ENCODE peak calls at places on chromosome 19, in eight cellular contexts. S is cardiac muscle cell; P is HCT116; U is astrocyte; N is A549; Q is lower lobe of right lung; B is ascending aorta; E is CD4-positive, alpha-beta T cell. G is an unnamed sample. For H3K9me3, the result is how much of the 10 kb centered on the place peaks cover.

GRCh38 chr19:45640849-45641273 is 1.7 kb upstream of the EML2 start:
- DNase-seq in B (no peak), N (no peak), P (peak), Q (peak), U (no peak), E (no peak), S (no peak), G (peak)

GRCh38 chr19:29845576-29846176 is 33.9 kb downstream of the CCNE1 start:
- DNase-seq in Q (no peak), P (no peak), E (peak), U (peak), B (no peak), S (peak), N (peak), G (peak)

GRCh38 chr19:8310342-8311055 is 2.3 kb upstream of the CD320 start:
- DNase-seq in S (no peak), E (no peak), N (no peak), P (no peak), U (no peak), Q (peak), B (no peak), G (peak)

GRCh38 chr19:41114132-41114531 is at the start of gene CYP2F1:
- DNase-seq in E (no peak), B (no peak), S (no peak), Q (no peak), P (no peak), U (no peak), N (no peak), G (no peak)

GRCh38 chr19:14425696-14426138 is 6.6 kb upstream of the DDX39A start:
- DNase-seq in P (no peak), S (peak), E (no peak), B (no peak), U (peak), Q (no peak), N (no peak), G (no peak)

GRCh38 chr19:2495651-2496316 is 19.9 kb downstream of the GADD45B start:
- DNase-seq in E (no peak), B (no peak), Q (no peak), P (no peak), U (no peak), N (no peak), S (peak), G (peak)

GRCh38 chr19:55549500-55550320 is 4.4 kb upstream of the SBK3 start:
- DNase-seq in U (peak), N (peak), E (no peak), P (peak), S (peak), Q (no peak), B (no peak), G (no peak)

GRCh38 chr19:30968841-30969399 is 380.3 kb downstream of the TSHZ3 start:
- DNase-seq in U (no peak), P (no peak), E (no peak), N (no peak), Q (no peak), S (no peak), B (no peak), G (no peak)

GRCh38 chr19:17332677-17333581 is 1.7 kb downstream of the ANO8 start:
- DNase-seq in S (peak), N (peak), B (no peak), Q (no peak), P (peak), U (peak), E (peak), G (peak)

GRCh38 chr19:44596428-44597130 is 16.8 kb upstream of the IGSF23 start:
- DNase-seq in S (no peak), N (peak), E (no peak), B (no peak), Q (no peak), P (no peak), U (no peak), G (no peak)

GRCh38 chr19:15863272-15863671 is 34.6 kb downstream of the CYP4F2 start:
- DNase-seq in B (no peak), P (peak), E (no peak), S (no peak), Q (no peak), N (no peak), U (no peak), G (no peak)

GRCh38 chr19:16067205-16067938 is 8.9 kb upstream of the TPM4 start:
- DNase-seq in U (peak), B (peak), E (no peak), N (no peak), P (peak), Q (peak), S (peak), G (peak)

GRCh38 chr19:44867578-44867977 is 21.5 kb downstream of the NECTIN2 start:
- DNase-seq in U (no peak), N (no peak), B (no peak), Q (no peak), E (no peak), P (no peak), S (no peak), G (no peak)

GRCh38 chr19:46916971-46917370 is 56.2 kb downstream of the ARHGAP35 start:
- DNase-seq in U (no peak), P (no peak), S (no peak), B (no peak), N (no peak), Q (no peak), E (no peak), G (no peak)

GRCh38 chr19:17037966-17038500 is 11.4 kb upstream of the CPAMD8 start:
- DNase-seq in P (no peak), E (no peak), U (no peak), S (no peak), B (no peak), N (no peak), Q (no peak), G (no peak)

GRCh38 chr19:1039646-1040475 is at the start of gene ABCA7:
- DNase-seq in U (peak), B (peak), N (peak), P (peak), Q (peak), S (peak), E (peak), G (peak)
- TF ChIP-seq CTCF in U (no peak), B (no peak), N (no peak), P (no peak), Q (no peak), S (no peak), E (no peak), G (no peak)

DNA sequence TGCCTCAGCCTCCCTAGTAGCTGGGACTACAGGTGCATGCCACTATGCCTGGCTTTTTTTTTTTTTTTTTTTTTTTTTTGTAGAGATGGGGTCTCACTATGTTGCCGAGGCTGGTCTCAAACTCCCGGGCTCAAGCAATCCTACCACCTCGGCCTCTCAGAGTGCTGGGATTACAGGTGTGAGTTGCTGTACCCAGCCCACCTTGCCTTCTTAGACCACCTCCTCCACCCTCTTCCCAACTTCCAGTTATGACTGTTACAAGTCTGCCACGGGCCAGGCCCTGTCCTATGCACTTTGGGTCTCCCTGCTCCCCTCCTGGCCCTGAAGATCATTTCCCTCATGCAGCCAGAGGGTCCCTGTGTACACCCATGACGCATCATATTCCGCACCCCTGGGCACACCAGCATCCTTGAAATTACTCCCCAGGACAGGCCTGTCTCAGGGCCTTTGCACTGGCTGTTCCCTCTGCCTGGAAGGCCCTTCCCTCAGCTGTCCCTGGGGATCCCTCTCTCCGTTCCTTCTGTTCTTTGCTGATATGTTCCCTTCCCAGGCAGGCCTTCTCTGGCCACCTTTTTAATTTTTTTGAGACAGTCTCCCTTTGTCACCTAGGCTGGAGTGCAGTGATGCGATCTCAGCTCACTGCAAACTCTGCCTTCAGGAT is 3.0 kb downstream of the LGALS4 start:
- DNase-seq in N (no peak), P (no peak), Q (no peak), B (no peak), E (no peak), S (no peak), U (no peak), G (no peak)
- H3K27ac ChIP-seq in N (no peak), P (no peak), Q (no peak), B (no peak), E (no peak), S (no peak), U (no peak), G (no peak)

DNA sequence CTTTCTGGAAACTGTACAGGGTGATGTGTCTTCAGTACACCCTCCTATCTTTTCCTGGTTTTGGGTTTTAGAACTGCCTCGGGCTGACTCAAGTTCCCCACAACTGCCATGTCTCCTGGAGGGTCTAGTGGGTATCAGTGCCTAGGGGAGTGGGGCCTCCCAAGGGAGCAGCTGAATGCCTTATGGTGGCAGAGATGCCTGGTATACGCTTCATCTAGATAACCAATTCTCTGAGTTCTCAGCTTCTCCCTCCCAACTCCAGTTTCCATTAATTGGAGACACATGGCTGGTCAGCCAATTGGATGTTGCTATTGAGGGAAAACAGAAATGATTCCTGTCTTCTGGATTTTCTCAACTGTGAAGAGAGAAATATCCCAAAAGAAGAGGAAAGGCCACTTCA is 12.8 kb downstream of the ZNF439 start:
- DNase-seq in P (no peak), N (no peak), S (no peak), E (no peak), B (no peak), Q (no peak), U (no peak), G (no peak)
- H3K9me3 ChIP-seq in P (under half), N (under half), S (under half), E (half or more), B (half or more), Q (under half), U (under half), G (under half)

GRCh38 chr19:33627526-33627925 is 5.8 kb downstream of the CHST8 start:
- DNase-seq in U (no peak), E (no peak), P (no peak), N (no peak), S (no peak), B (no peak), Q (no peak), G (no peak)

GRCh38 chr19:33630880-33631627 is 9.3 kb downstream of the CHST8 start:
- DNase-seq in B (no peak), S (no peak), E (no peak), U (no peak), N (no peak), P (no peak), Q (no peak), G (no peak)

GRCh38 chr19:33627962-33628839 is 6.4 kb downstream of the CHST8 start:
- DNase-seq in B (no peak), N (no peak), Q (no peak), S (no peak), U (no peak), E (no peak), P (no peak), G (no peak)

GRCh38 chr19:33629826-33630375 is 8.1 kb downstream of the CHST8 start:
- DNase-seq in S (no peak), Q (no peak), P (no peak), N (no peak), U (no peak), E (no peak), B (no peak), G (no peak)

DNA sequence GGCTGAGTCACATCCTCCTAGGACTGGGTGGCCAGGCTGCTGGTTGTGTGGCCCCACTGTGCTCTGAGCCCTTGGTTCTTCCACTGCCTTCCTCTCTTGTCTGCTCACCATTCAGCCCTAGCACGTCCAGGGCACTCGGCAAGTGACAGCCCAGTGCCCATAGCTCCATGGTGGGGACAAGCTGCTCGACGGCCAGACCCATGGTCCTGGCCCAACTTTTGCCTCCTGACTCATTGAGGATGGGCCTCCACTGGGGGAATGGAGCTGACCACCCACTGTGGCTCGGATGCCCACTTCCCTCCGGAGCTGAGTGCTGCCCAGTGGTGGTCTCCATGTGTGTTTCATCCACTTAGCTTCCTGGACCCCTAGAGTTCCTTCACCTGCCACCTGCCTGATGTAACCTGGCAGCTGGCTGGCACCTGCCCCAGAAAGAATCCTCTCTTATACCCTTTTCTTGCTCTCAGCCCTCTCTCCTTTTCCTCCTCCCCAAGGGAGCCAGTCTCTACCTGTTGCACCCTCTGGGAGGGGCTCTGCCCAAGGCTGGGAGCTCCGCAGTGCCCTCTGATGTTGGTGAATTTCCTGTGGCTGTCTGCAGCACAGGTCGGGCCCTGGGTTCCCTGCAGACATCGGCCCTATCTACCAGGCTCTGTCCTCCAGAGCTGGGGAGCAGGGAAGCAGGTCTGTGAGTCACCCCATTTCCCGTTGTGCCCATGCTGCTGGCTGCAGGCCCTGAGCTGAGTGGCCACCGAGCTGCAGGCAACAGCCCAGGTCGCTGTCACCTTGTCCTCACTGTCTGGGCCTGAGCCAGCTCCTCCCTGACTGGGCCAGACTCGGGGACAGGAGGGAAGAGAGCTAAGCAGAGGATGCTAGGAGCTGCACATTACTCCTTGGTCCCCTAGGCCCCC is 7.4 kb downstream of the CHST8 start:
- DNase-seq in N (no peak), S (no peak), Q (no peak), B (no peak), E (no peak), U (no peak), P (no peak), G (no peak)
- TF ChIP-seq CTCF in N (no peak), S (no peak), Q (no peak), B (no peak), E (no peak), U (no peak), P (no peak), G (no peak)

GRCh38 chr19:38733493-38734175 is 10.6 kb downstream of the CAPN12 start:
- DNase-seq in S (no peak), E (no peak), P (no peak), U (no peak), N (peak), Q (peak), B (no peak), G (peak)

GRCh38 chr19:38735257-38735686 is 9.0 kb downstream of the CAPN12 start:
- DNase-seq in P (no peak), S (no peak), B (no peak), N (peak), Q (peak), E (no peak), U (no peak), G (peak)

GRCh38 chr19:38733241-38733492 is 11.1 kb downstream of the CAPN12 start:
- DNase-seq in U (no peak), Q (no peak), B (no peak), S (no peak), E (no peak), N (no peak), P (no peak), G (no peak)

GRCh38 chr19:38734426-38735256 is 9.6 kb downstream of the CAPN12 start:
- DNase-seq in B (no peak), P (no peak), N (peak), S (no peak), Q (peak), U (no peak), E (no peak), G (peak)

DNA sequence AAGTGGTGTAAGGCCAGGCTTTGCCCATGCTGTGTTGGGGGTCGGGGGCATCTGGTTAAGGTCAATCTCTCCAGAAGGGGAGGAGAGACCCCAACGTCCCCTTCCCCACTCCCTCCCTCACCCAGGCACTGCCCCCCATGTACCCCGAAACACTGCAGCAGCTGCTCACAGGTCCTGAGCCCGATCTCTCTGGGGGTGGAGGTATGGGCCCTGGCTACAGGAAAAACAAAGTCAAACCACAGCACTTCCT is 10.2 kb downstream of the CAPN12 start:
- DNase-seq in U (no peak), P (no peak), N (peak), S (no peak), Q (no peak), E (no peak), B (no peak), G (no peak)
- H3K27ac ChIP-seq in U (no peak), P (peak), N (peak), S (peak), Q (peak), E (peak), B (peak), G (peak)

GRCh38 chr19:39986643-39987042 is 10.2 kb upstream of the ZNF546 start:
- DNase-seq in U (no peak), E (no peak), N (no peak), S (no peak), P (no peak), B (no peak), Q (no peak), G (no peak)

GRCh38 chr19:39987596-39987995 is 9.3 kb upstream of the ZNF546 start:
- DNase-seq in P (no peak), E (no peak), U (no peak), Q (no peak), B (no peak), S (no peak), N (no peak), G (no peak)

GRCh38 chr19:39983695-39984302 is 12.8 kb downstream of the PSMC4 start:
- DNase-seq in Q (no peak), N (no peak), P (no peak), B (no peak), S (no peak), E (no peak), U (no peak), G (no peak)

GRCh38 chr19:39982883-39983282 is 11.9 kb downstream of the PSMC4 start:
- DNase-seq in Q (no peak), B (no peak), E (no peak), S (no peak), N (no peak), U (no peak), P (no peak), G (no peak)

DNA sequence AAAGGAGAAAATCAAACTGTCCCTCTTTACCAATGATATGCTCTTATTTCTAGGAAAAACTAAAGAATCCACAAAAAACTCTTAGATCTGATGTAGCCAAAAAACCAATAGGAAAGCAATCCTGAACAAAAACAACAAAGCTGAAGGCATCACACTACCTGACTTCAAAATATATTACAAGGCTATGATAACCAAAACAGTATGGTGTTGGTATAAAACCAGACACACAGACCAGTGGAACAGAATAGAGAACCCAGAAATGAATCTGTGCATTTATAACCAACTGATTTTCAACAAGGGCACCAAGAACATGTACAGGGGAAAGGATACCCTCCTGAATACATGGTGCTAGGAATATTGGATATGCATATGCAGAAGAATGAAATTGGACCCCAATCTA is 9.7 kb upstream of the ZNF546 start:
- DNase-seq in E (no peak), U (no peak), N (no peak), B (no peak), P (no peak), Q (no peak), S (no peak), G (no peak)
- H3K9me3 ChIP-seq in E (under half), U (under half), N (half or more), B (under half), P (under half), Q (under half), S (under half), G (under half)

GRCh38 chr19:57279418-57280164 is 694 bp upstream of the ZNF460 start:
- DNase-seq in N (peak), Q (peak), U (peak), E (peak), P (peak), B (peak), S (peak), G (peak)
- TF ChIP-seq CTCF in N (peak), Q (peak), U (no peak), E (no peak), P (no peak), B (peak), S (peak), G (peak)

GRCh38 chr19:36009633-36010379 is 1.2 kb upstream of the SYNE4 start:
- DNase-seq in N (no peak), U (no peak), E (no peak), S (no peak), B (no peak), P (no peak), Q (no peak), G (no peak)

GRCh38 chr19:36008336-36008978 is at the start of gene SYNE4:
- DNase-seq in N (no peak), E (no peak), B (no peak), S (no peak), U (no peak), Q (peak), P (peak), G (no peak)

GRCh38 chr19:36006955-36007354 is 1.7 kb downstream of the SYNE4 start:
- DNase-seq in Q (no peak), B (no peak), S (no peak), E (no peak), N (no peak), U (no peak), P (no peak), G (no peak)

GRCh38 chr19:36010402-36010801 is 1.8 kb upstream of the SYNE4 start:
- DNase-seq in E (no peak), Q (no peak), B (no peak), S (no peak), N (no peak), P (no peak), U (no peak), G (no peak)

GRCh38 chr19:36009220-36009619 is 607 bp upstream of the SYNE4 start:
- DNase-seq in E (peak), S (peak), Q (peak), B (no peak), N (peak), U (peak), P (no peak), G (peak)
- H3K27ac ChIP-seq in E (no peak), S (no peak), Q (peak), B (peak), N (peak), U (no peak), P (peak), G (no peak)

G was measured in adrenal gland.